ENCODE peak calls at places on chromosomes 11 and 22, in four cellular contexts. One of them, this sample, is unnamed.

GRCh38 chr22:24096401-24097115 is 84.7 kb upstream of the SUSD2 start:
- DNase-seq in HuH-7.5: no peak
- DNase-seq in NCI-H510A treated with DMSO at 0.1 percent for 48 hours: no peak
- DNase-seq in transverse colon: no peak
- DNase-seq in this sample: no peak

GRCh38 chr11:7577226-7577882 is 63.6 kb downstream of the PPFIBP2 start:
- DNase-seq in NCI-H510A treated with DMSO at 0.1 percent for 48 hours: no peak
- DNase-seq in transverse colon: peak; percentile 47
- DNase-seq in HuH-7.5: no peak
- DNase-seq in this sample: no peak

GRCh38 chr11:68311155-68312116 is 955 bp upstream of the LRP5 start:
- DNase-seq in transverse colon: no peak
- DNase-seq in HuH-7.5: peak; percentile 61
- DNase-seq in NCI-H510A treated with DMSO at 0.1 percent for 48 hours: no peak
- DNase-seq in this sample: no peak

GRCh38 chr11:122108192-122108799 is 7.7 kb downstream of the BLID start:
- DNase-seq in HuH-7.5: no peak
- DNase-seq in NCI-H510A treated with DMSO at 0.1 percent for 48 hours: no peak
- DNase-seq in transverse colon: no peak
- DNase-seq in this sample: peak; percentile 55

GRCh38 chr11:90803781-90804180 is 580.9 kb upstream of the CHORDC1 start:
- DNase-seq in NCI-H510A treated with DMSO at 0.1 percent for 48 hours: no peak
- DNase-seq in transverse colon: no peak
- DNase-seq in HuH-7.5: no peak
- DNase-seq in this sample: no peak

GRCh38 chr22:26707581-26707980 is 50.2 kb downstream of the MIAT start:
- DNase-seq in HuH-7.5: no peak
- DNase-seq in NCI-H510A treated with DMSO at 0.1 percent for 48 hours: no peak
- DNase-seq in transverse colon: no peak
- DNase-seq in this sample: peak; percentile 90

GRCh38 chr22:27283714-27284113 is 517.8 kb downstream of the MN1 start:
- DNase-seq in HuH-7.5: no peak
- DNase-seq in NCI-H510A treated with DMSO at 0.1 percent for 48 hours: no peak
- DNase-seq in transverse colon: no peak
- DNase-seq in this sample: no peak

GRCh38 chr11:34659096-34659733 is 38.3 kb downstream of the EHF start:
- DNase-seq in transverse colon: no peak
- DNase-seq in NCI-H510A treated with DMSO at 0.1 percent for 48 hours: no peak
- DNase-seq in HuH-7.5: no peak
- DNase-seq in this sample: no peak

GRCh38 chr11:100825610-100826009 is 138.5 kb downstream of the ARHGAP42 start:
- DNase-seq in NCI-H510A treated with DMSO at 0.1 percent for 48 hours: no peak
- DNase-seq in HuH-7.5: no peak
- DNase-seq in transverse colon: no peak
- DNase-seq in this sample: no peak

GRCh38 chr11:123033895-123034294 is 28.0 kb downstream of the HSPA8 start:
- DNase-seq in HuH-7.5: no peak
- DNase-seq in transverse colon: no peak
- DNase-seq in NCI-H510A treated with DMSO at 0.1 percent for 48 hours: no peak
- DNase-seq in this sample: peak; percentile 52

GRCh38 chr11:2750601-2751522 is 51.1 kb upstream of the KCNQ1OT1 start:
- DNase-seq in NCI-H510A treated with DMSO at 0.1 percent for 48 hours: no peak
- DNase-seq in HuH-7.5: no peak
- DNase-seq in transverse colon: peak; percentile 4
- DNase-seq in this sample: peak; percentile 27

GRCh38 chr22:44618400-44618799 is 83.6 kb upstream of the PRR5 start:
- DNase-seq in HuH-7.5: no peak
- DNase-seq in transverse colon: no peak
- DNase-seq in NCI-H510A treated with DMSO at 0.1 percent for 48 hours: no peak
- DNase-seq in this sample: no peak

GRCh38 chr11:130710442-130711101 is 205.7 kb downstream of the SNX19 start:
- DNase-seq in NCI-H510A treated with DMSO at 0.1 percent for 48 hours: no peak
- DNase-seq in HuH-7.5: no peak
- DNase-seq in transverse colon: peak; percentile 13
- DNase-seq in this sample: no peak

GRCh38 chr11:76228122-76229000 is 22.1 kb upstream of the WNT11 start:
- DNase-seq in NCI-H510A treated with DMSO at 0.1 percent for 48 hours: no peak
- DNase-seq in transverse colon: no peak
- DNase-seq in HuH-7.5: no peak
- DNase-seq in this sample: no peak

GRCh38 chr11:65663634-65664200 is 1.0 kb upstream of the RELA start:
- DNase-seq in transverse colon: peak; percentile 66
- DNase-seq in NCI-H510A treated with DMSO at 0.1 percent for 48 hours: no peak
- DNase-seq in HuH-7.5: peak; percentile 30
- DNase-seq in this sample: peak; percentile 56

GRCh38 chr22:20127869-20128618 is 3.6 kb upstream of the ZDHHC8 start:
- DNase-seq in NCI-H510A treated with DMSO at 0.1 percent for 48 hours: no peak
- DNase-seq in HuH-7.5: no peak
- DNase-seq in transverse colon: no peak
- DNase-seq in this sample: no peak

GRCh38 chr11:1207451-1208360 is 15.2 kb upstream of the MUC5B start:
- DNase-seq in NCI-H510A treated with DMSO at 0.1 percent for 48 hours: no peak
- DNase-seq in transverse colon: no peak
- DNase-seq in HuH-7.5: no peak
- DNase-seq in this sample: no peak

GRCh38 chr11:106503901-106504300 is 426.4 kb downstream of the AASDHPPT start:
- DNase-seq in transverse colon: no peak
- DNase-seq in HuH-7.5: no peak
- DNase-seq in NCI-H510A treated with DMSO at 0.1 percent for 48 hours: no peak
- DNase-seq in this sample: no peak

GRCh38 chr22:46019351-46019750 is 42.4 kb upstream of the WNT7B start:
- DNase-seq in NCI-H510A treated with DMSO at 0.1 percent for 48 hours: no peak
- DNase-seq in transverse colon: peak; percentile 3
- DNase-seq in HuH-7.5: no peak
- DNase-seq in this sample: no peak

GRCh38 chr11:74366576-74366975 is 31.7 kb downstream of the PGM2L1 start:
- DNase-seq in HuH-7.5: no peak
- DNase-seq in NCI-H510A treated with DMSO at 0.1 percent for 48 hours: no peak
- DNase-seq in transverse colon: no peak
- DNase-seq in this sample: peak; percentile 77

GRCh38 chr22:38973289-38974169 is 8.6 kb upstream of the APOBEC3B start:
- DNase-seq in NCI-H510A treated with DMSO at 0.1 percent for 48 hours: peak; percentile 19
- DNase-seq in HuH-7.5: no peak
- DNase-seq in transverse colon: peak; percentile 60
- DNase-seq in this sample: no peak